ENCODE peak calls at places on chromosomes 5 and 9, in nine cellular contexts. One of them, this sample, is unnamed.

GRCh38 chr9:21432640-21433425 is 7.4 kb upstream of the IFNA1 start:
- DNase-seq in brain microvascular endothelial cell: no peak
- DNase-seq in PC-3: no peak
- DNase-seq in neural crest cell: no peak
- DNase-seq in BJ: no peak
- DNase-seq in RWPE1: no peak
- DNase-seq in mesothelial cell of epicardium: no peak
- DNase-seq in osteocyte: no peak
- DNase-seq in neural progenitor cell: no peak
- DNase-seq in this sample: no peak

GRCh38 chr9:120531683-120532300 is 48.2 kb downstream of the CDK5RAP2 start:
- DNase-seq in brain microvascular endothelial cell: peak
- DNase-seq in PC-3: peak
- DNase-seq in neural crest cell: no peak
- DNase-seq in BJ: no peak
- DNase-seq in RWPE1: peak
- DNase-seq in mesothelial cell of epicardium: no peak
- DNase-seq in osteocyte: no peak
- DNase-seq in neural progenitor cell: peak
- DNase-seq in this sample: no peak

GRCh38 chr9:36797471-36798220 is 225.0 kb downstream of the MELK start:
- DNase-seq in brain microvascular endothelial cell: no peak
- DNase-seq in PC-3: no peak
- DNase-seq in neural crest cell: no peak
- DNase-seq in BJ: no peak
- DNase-seq in RWPE1: no peak
- DNase-seq in mesothelial cell of epicardium: no peak
- DNase-seq in osteocyte: no peak
- DNase-seq in neural progenitor cell: no peak
- DNase-seq in this sample: no peak

GRCh38 chr9:129335456-129336129 is 157.5 kb upstream of the IER5L start:
- DNase-seq in brain microvascular endothelial cell: no peak
- DNase-seq in PC-3: no peak
- DNase-seq in neural crest cell: no peak
- DNase-seq in BJ: no peak
- DNase-seq in RWPE1: no peak
- DNase-seq in mesothelial cell of epicardium: no peak
- DNase-seq in osteocyte: no peak
- DNase-seq in neural progenitor cell: no peak
- DNase-seq in this sample: no peak

GRCh38 chr5:130277522-130277921 is 373.3 kb downstream of the CHSY3 start:
- DNase-seq in brain microvascular endothelial cell: no peak
- DNase-seq in PC-3: no peak
- DNase-seq in neural crest cell: no peak
- DNase-seq in BJ: no peak
- DNase-seq in RWPE1: no peak
- DNase-seq in mesothelial cell of epicardium: no peak
- DNase-seq in osteocyte: no peak
- DNase-seq in neural progenitor cell: no peak
- DNase-seq in this sample: no peak

GRCh38 chr5:40623480-40624420 is 56.0 kb upstream of the PTGER4 start:
- DNase-seq in brain microvascular endothelial cell: no peak
- DNase-seq in PC-3: no peak
- DNase-seq in neural crest cell: no peak
- DNase-seq in BJ: no peak
- DNase-seq in RWPE1: no peak
- DNase-seq in mesothelial cell of epicardium: no peak
- DNase-seq in osteocyte: no peak
- DNase-seq in neural progenitor cell: no peak
- DNase-seq in this sample: no peak

GRCh38 chr9:104774831-104775573 is 11.1 kb downstream of the NIPSNAP3B start:
- DNase-seq in brain microvascular endothelial cell: no peak
- DNase-seq in PC-3: no peak
- DNase-seq in neural crest cell: no peak
- DNase-seq in BJ: no peak
- DNase-seq in RWPE1: no peak
- DNase-seq in mesothelial cell of epicardium: no peak
- DNase-seq in osteocyte: no peak
- DNase-seq in neural progenitor cell: no peak
- DNase-seq in this sample: no peak

GRCh38 chr9:112809351-112809848 is 58.8 kb downstream of the SNX30 start:
- DNase-seq in brain microvascular endothelial cell: no peak
- DNase-seq in PC-3: no peak
- DNase-seq in neural crest cell: no peak
- DNase-seq in BJ: no peak
- DNase-seq in RWPE1: no peak
- DNase-seq in mesothelial cell of epicardium: no peak
- DNase-seq in osteocyte: no peak
- DNase-seq in neural progenitor cell: no peak
- DNase-seq in this sample: no peak

GRCh38 chr9:97747201-97747965 is 50.2 kb upstream of the XPA start:
- DNase-seq in brain microvascular endothelial cell: no peak
- DNase-seq in PC-3: no peak
- DNase-seq in neural crest cell: no peak
- DNase-seq in BJ: no peak
- DNase-seq in RWPE1: no peak
- DNase-seq in mesothelial cell of epicardium: no peak
- DNase-seq in osteocyte: peak
- DNase-seq in neural progenitor cell: peak
- DNase-seq in this sample: no peak

GRCh38 chr9:2101524-2101923 is 86.4 kb downstream of the SMARCA2 start:
- DNase-seq in brain microvascular endothelial cell: no peak
- DNase-seq in PC-3: no peak
- DNase-seq in neural crest cell: no peak
- DNase-seq in BJ: no peak
- DNase-seq in RWPE1: no peak
- DNase-seq in mesothelial cell of epicardium: no peak
- DNase-seq in osteocyte: no peak
- DNase-seq in neural progenitor cell: no peak
- DNase-seq in this sample: no peak

GRCh38 chr5:157672976-157673375 is 1.6 kb downstream of the C5orf52 start:
- DNase-seq in brain microvascular endothelial cell: no peak
- DNase-seq in PC-3: no peak
- DNase-seq in neural crest cell: no peak
- DNase-seq in BJ: no peak
- DNase-seq in RWPE1: no peak
- DNase-seq in mesothelial cell of epicardium: no peak
- DNase-seq in osteocyte: peak
- DNase-seq in neural progenitor cell: no peak
- DNase-seq in this sample: peak

GRCh38 chr5:6349387-6349786 is 29.0 kb downstream of the MED10 start:
- DNase-seq in brain microvascular endothelial cell: no peak
- DNase-seq in PC-3: peak
- DNase-seq in neural crest cell: no peak
- DNase-seq in BJ: no peak
- DNase-seq in RWPE1: no peak
- DNase-seq in mesothelial cell of epicardium: no peak
- DNase-seq in osteocyte: no peak
- DNase-seq in neural progenitor cell: no peak
- DNase-seq in this sample: no peak

GRCh38 chr9:105392531-105392930 is 55.3 kb upstream of the FSD1L start:
- DNase-seq in brain microvascular endothelial cell: no peak
- DNase-seq in PC-3: peak
- DNase-seq in neural crest cell: no peak
- DNase-seq in BJ: no peak
- DNase-seq in RWPE1: no peak
- DNase-seq in mesothelial cell of epicardium: no peak
- DNase-seq in osteocyte: no peak
- DNase-seq in neural progenitor cell: peak
- DNase-seq in this sample: no peak

GRCh38 chr9:120931278-120932085 is 4.9 kb upstream of the TRAF1 start:
- DNase-seq in brain microvascular endothelial cell: no peak
- DNase-seq in PC-3: peak
- DNase-seq in neural crest cell: no peak
- DNase-seq in BJ: no peak
- DNase-seq in RWPE1: peak
- DNase-seq in mesothelial cell of epicardium: no peak
- DNase-seq in osteocyte: no peak
- DNase-seq in neural progenitor cell: no peak
- DNase-seq in this sample: no peak

GRCh38 chr5:31382051-31382878 is 149.6 kb downstream of the DROSHA start:
- DNase-seq in brain microvascular endothelial cell: no peak
- DNase-seq in PC-3: no peak
- DNase-seq in neural crest cell: no peak
- DNase-seq in BJ: no peak
- DNase-seq in RWPE1: no peak
- DNase-seq in mesothelial cell of epicardium: no peak
- DNase-seq in osteocyte: no peak
- DNase-seq in neural progenitor cell: peak
- DNase-seq in this sample: no peak

GRCh38 chr5:179549973-179550510 is 312 bp upstream of the RUFY1 start:
- DNase-seq in brain microvascular endothelial cell: peak
- DNase-seq in PC-3: peak
- DNase-seq in neural crest cell: no peak
- DNase-seq in BJ: peak
- DNase-seq in RWPE1: no peak
- DNase-seq in mesothelial cell of epicardium: no peak
- DNase-seq in osteocyte: no peak
- DNase-seq in neural progenitor cell: no peak
- DNase-seq in this sample: no peak

GRCh38 chr9:98807070-98807810 is at the start of gene GALNT12:
- DNase-seq in brain microvascular endothelial cell: no peak
- DNase-seq in PC-3: no peak
- DNase-seq in neural crest cell: no peak
- DNase-seq in BJ: no peak
- DNase-seq in RWPE1: peak
- DNase-seq in mesothelial cell of epicardium: no peak
- DNase-seq in osteocyte: no peak
- DNase-seq in neural progenitor cell: peak
- DNase-seq in this sample: no peak

GRCh38 chr9:124197177-124198095 is 60.3 kb upstream of the NEK6 start:
- DNase-seq in brain microvascular endothelial cell: no peak
- DNase-seq in PC-3: no peak
- DNase-seq in neural crest cell: no peak
- DNase-seq in BJ: no peak
- DNase-seq in RWPE1: no peak
- DNase-seq in mesothelial cell of epicardium: no peak
- DNase-seq in osteocyte: no peak
- DNase-seq in neural progenitor cell: no peak
- DNase-seq in this sample: no peak

GRCh38 chr5:55668356-55668755 is 43.8 kb downstream of the SLC38A9 start:
- DNase-seq in brain microvascular endothelial cell: peak
- DNase-seq in PC-3: peak
- DNase-seq in neural crest cell: no peak
- DNase-seq in BJ: peak
- DNase-seq in RWPE1: peak
- DNase-seq in mesothelial cell of epicardium: no peak
- DNase-seq in osteocyte: no peak
- DNase-seq in neural progenitor cell: no peak
- DNase-seq in this sample: no peak

GRCh38 chr5:132190161-132190817 is 37.4 kb downstream of the P4HA2 start:
- DNase-seq in brain microvascular endothelial cell: peak
- DNase-seq in PC-3: peak
- DNase-seq in neural crest cell: no peak
- DNase-seq in BJ: peak
- DNase-seq in RWPE1: peak
- DNase-seq in mesothelial cell of epicardium: no peak
- DNase-seq in osteocyte: peak
- DNase-seq in neural progenitor cell: peak
- DNase-seq in this sample: no peak
- TF ChIP-seq CTCF in brain microvascular endothelial cell: peak
- TF ChIP-seq CTCF in PC-3: peak
- TF ChIP-seq CTCF in neural crest cell: peak
- TF ChIP-seq CTCF in BJ: peak
- TF ChIP-seq CTCF in RWPE1: peak
- TF ChIP-seq CTCF in mesothelial cell of epicardium: peak
- TF ChIP-seq CTCF in osteocyte: peak
- TF ChIP-seq CTCF in neural progenitor cell: peak
- TF ChIP-seq CTCF in this sample: peak

DNA sequence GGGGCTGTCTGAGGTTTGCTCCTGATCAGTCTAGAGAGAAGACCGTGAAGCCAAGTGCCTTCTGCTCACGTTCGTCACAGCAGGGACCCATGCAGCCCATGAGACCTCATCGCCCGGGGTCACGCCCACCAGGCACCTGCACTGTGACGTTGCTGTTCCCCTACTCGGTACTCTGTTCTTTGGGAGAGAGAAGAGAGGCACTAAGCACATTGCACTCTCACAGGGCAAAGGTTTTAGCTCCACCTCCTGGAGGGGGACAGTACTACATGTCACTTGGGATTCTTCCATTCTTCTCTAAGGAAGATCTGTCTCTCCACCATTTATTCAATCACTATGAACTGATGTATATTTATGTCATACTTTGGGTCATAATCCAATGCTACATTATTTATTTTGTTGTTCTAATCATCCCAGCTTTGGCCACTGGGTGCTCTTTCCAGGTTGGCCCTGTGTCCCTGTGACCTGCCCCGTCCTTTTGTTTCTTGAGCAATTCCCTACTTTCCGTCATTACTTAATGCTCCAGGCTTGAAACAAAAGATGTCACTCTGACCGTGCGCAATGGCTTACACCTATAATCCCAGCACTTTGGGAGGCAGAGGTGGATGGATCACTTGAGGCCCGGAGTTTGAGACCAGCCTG is 31.4 kb upstream of the BRD3 start:
- DNase-seq in brain microvascular endothelial cell: peak
- DNase-seq in PC-3: peak
- DNase-seq in neural crest cell: no peak
- DNase-seq in BJ: no peak
- DNase-seq in RWPE1: peak
- DNase-seq in mesothelial cell of epicardium: no peak
- DNase-seq in osteocyte: no peak
- DNase-seq in neural progenitor cell: peak
- DNase-seq in this sample: no peak
- TF ChIP-seq CTCF in brain microvascular endothelial cell: peak
- TF ChIP-seq CTCF in PC-3: peak
- TF ChIP-seq CTCF in neural crest cell: peak
- TF ChIP-seq CTCF in BJ: peak
- TF ChIP-seq CTCF in RWPE1: peak
- TF ChIP-seq CTCF in mesothelial cell of epicardium: peak
- TF ChIP-seq CTCF in osteocyte: peak
- TF ChIP-seq CTCF in neural progenitor cell: peak
- TF ChIP-seq CTCF in this sample: peak

GRCh38 chr9:114033397-114034103 is 44.5 kb downstream of the AMBP start:
- DNase-seq in brain microvascular endothelial cell: no peak
- DNase-seq in PC-3: no peak
- DNase-seq in neural crest cell: peak
- DNase-seq in BJ: no peak
- DNase-seq in RWPE1: peak
- DNase-seq in mesothelial cell of epicardium: no peak
- DNase-seq in osteocyte: peak
- DNase-seq in neural progenitor cell: peak
- DNase-seq in this sample: peak
- TF ChIP-seq CTCF in brain microvascular endothelial cell: peak
- TF ChIP-seq CTCF in PC-3: peak
- TF ChIP-seq CTCF in neural crest cell: peak
- TF ChIP-seq CTCF in BJ: peak
- TF ChIP-seq CTCF in RWPE1: no peak
- TF ChIP-seq CTCF in mesothelial cell of epicardium: peak
- TF ChIP-seq CTCF in osteocyte: peak
- TF ChIP-seq CTCF in neural progenitor cell: peak
- TF ChIP-seq CTCF in this sample: peak

DNA sequence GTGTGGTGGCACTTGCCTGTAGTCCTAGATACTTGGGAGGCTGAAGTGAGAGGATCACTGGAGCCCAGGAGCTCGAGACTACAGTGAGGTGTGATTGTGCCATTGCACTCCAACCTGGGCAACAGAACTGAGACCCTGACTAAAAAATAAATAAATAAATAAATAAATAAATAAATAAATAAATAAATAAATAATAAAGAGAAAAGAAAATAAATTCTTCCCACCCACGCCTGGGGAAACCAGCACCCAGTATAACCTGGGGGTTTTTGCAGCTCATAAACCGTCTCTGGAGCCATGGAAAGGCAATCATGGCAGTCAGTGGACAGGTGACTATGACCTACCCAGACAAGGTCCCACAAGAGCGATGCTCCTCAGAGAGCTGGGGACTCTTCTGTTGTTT is 7.9 kb downstream of the WNT8A start:
- DNase-seq in brain microvascular endothelial cell: no peak
- DNase-seq in PC-3: no peak
- DNase-seq in neural crest cell: no peak
- DNase-seq in BJ: no peak
- DNase-seq in RWPE1: no peak
- DNase-seq in mesothelial cell of epicardium: no peak
- DNase-seq in osteocyte: no peak
- DNase-seq in neural progenitor cell: no peak
- DNase-seq in this sample: no peak
- TF ChIP-seq CTCF in brain microvascular endothelial cell: no peak
- TF ChIP-seq CTCF in PC-3: no peak
- TF ChIP-seq CTCF in neural crest cell: no peak
- TF ChIP-seq CTCF in BJ: no peak
- TF ChIP-seq CTCF in RWPE1: no peak
- TF ChIP-seq CTCF in mesothelial cell of epicardium: no peak
- TF ChIP-seq CTCF in osteocyte: no peak
- TF ChIP-seq CTCF in neural progenitor cell: no peak
- TF ChIP-seq CTCF in this sample: no peak

This sample was measured in type B pancreatic cell.